ENCODE peak calls at places on chromosomes 16 and 17, in five cellular contexts. V is anterior cingulate cortex; J is activated effector memory CD4-positive, alpha-beta T cell treated with anti-CD3 and anti-CD28 coated beads, Interleukin-2, amount 50 U/mL, for 16 hours; E is HT-29; L is colonic mucosa. I is an unnamed sample.

GRCh38 chr17:4483012-4483840 is 15.5 kb upstream of the SPNS2 start:
- DNase-seq in V (no peak), J (no peak), E (peak; percentile 75), L (peak; percentile 82), I (no peak)

GRCh38 chr17:65888649-65889048 is 303.3 kb downstream of the CEP112 start:
- DNase-seq in V (no peak), J (no peak), E (no peak), L (no peak), I (no peak)

GRCh38 chr16:84298376-84298899 is 3.8 kb downstream of the WFDC1 start:
- DNase-seq in V (no peak), J (no peak), E (no peak), L (no peak), I (no peak)

GRCh38 chr16:25260416-25260815 is 2.8 kb upstream of the ZKSCAN2 start:
- DNase-seq in V (no peak), J (no peak), E (no peak), L (no peak), I (no peak)

GRCh38 chr17:34269969-34270368 is at the start of gene CCL7:
- DNase-seq in V (no peak), J (no peak), E (no peak), L (no peak), I (no peak)

GRCh38 chr17:35795871-35796265 is 427 bp upstream of the MMP28 start:
- DNase-seq in V (no peak), J (no peak), E (no peak), L (no peak), I (no peak)

GRCh38 chr16:19907161-19907992 is 22.7 kb upstream of the GPRC5B start:
- DNase-seq in V (peak; percentile 26), J (peak; percentile 88), E (peak; percentile 75), L (peak; percentile 57), I (peak; percentile 72)

GRCh38 chr16:9258423-9259051 is 167.1 kb downstream of the HAPSTR1 start:
- DNase-seq in V (peak; percentile 40), J (no peak), E (peak; percentile 61), L (peak; percentile 46), I (peak; percentile 21)

GRCh38 chr17:35432176-35433074 is at the start of gene SLFN12:
- DNase-seq in V (no peak), J (peak; percentile 78), E (no peak), L (peak; percentile 68), I (peak; percentile 49)

GRCh38 chr17:81279278-81280073 is 15.6 kb downstream of the SLC38A10 start:
- DNase-seq in V (no peak), J (no peak), E (no peak), L (no peak), I (no peak)

GRCh38 chr17:65039349-65039988 is 17.1 kb downstream of the GNA13 start:
- DNase-seq in V (no peak), J (peak; percentile 81), E (peak; percentile 48), L (no peak), I (no peak)

GRCh38 chr17:47802341-47803022 is 19.1 kb downstream of the OSBPL7 start:
- DNase-seq in V (peak; percentile 3), J (peak; percentile 82), E (peak; percentile 82), L (peak; percentile 55), I (peak; percentile 67)

GRCh38 chr16:30844671-30845449 is 49.0 kb downstream of the BCL7C start:
- DNase-seq in V (no peak), J (peak; percentile 83), E (peak; percentile 80), L (peak; percentile 91), I (peak; percentile 87)

GRCh38 chr16:11296706-11297491 is 15.8 kb upstream of the PRM1 start:
- DNase-seq in V (no peak), J (no peak), E (no peak), L (no peak), I (no peak)

GRCh38 chr17:50850640-50851039 is 15.3 kb downstream of the WFIKKN2 start:
- DNase-seq in V (no peak), J (no peak), E (no peak), L (no peak), I (no peak)

GRCh38 chr17:41642252-41643156 is 18.1 kb upstream of the KRT17 start:
- DNase-seq in V (no peak), J (no peak), E (no peak), L (no peak), I (no peak)

GRCh38 chr17:76641501-76641900 is 2.1 kb downstream of the ST6GALNAC1 start:
- DNase-seq in V (no peak), J (no peak), E (peak; percentile 80), L (peak; percentile 63), I (no peak)

GRCh38 chr17:77748436-77748835 is 210.1 kb upstream of the TNRC6C start:
- DNase-seq in V (no peak), J (peak; percentile 12), E (no peak), L (no peak), I (no peak)

GRCh38 chr16:75035410-75035968 is 36.7 kb downstream of the ZNRF1 start:
- DNase-seq in V (no peak), J (no peak), E (no peak), L (no peak), I (no peak)

GRCh38 chr16:85413713-85414663 is 199.1 kb upstream of the GSE1 start:
- DNase-seq in V (no peak), J (peak; percentile 21), E (no peak), L (no peak), I (no peak)

GRCh38 chr17:82583720-82584234 is 64.2 kb downstream of the FOXK2 start:
- DNase-seq in V (no peak), J (peak; percentile 69), E (no peak), L (no peak), I (no peak)

GRCh38 chr17:74212913-74213791 is at the start of gene TTYH2:
- DNase-seq in V (peak; percentile 82), J (peak; percentile 90), E (peak; percentile 80), L (peak; percentile 90), I (peak; percentile 83)

GRCh38 chr16:17273142-17273561 is 197.6 kb downstream of the XYLT1 start:
- DNase-seq in V (no peak), J (peak; percentile 68), E (peak; percentile 48), L (no peak), I (peak; percentile 33)

GRCh38 chr17:80986816-80987480 is 4.7 kb upstream of the CHMP6 start:
- DNase-seq in V (no peak), J (no peak), E (no peak), L (no peak), I (no peak)

GRCh38 chr17:34300652-34301390 is 15.3 kb downstream of the CCL11 start:
- DNase-seq in V (no peak), J (no peak), E (no peak), L (no peak), I (no peak)

GRCh38 chr16:77581706-77582105 is 140.6 kb upstream of the NUDT7 start:
- DNase-seq in V (no peak), J (no peak), E (no peak), L (no peak), I (no peak)

GRCh38 chr16:69393898-69394849 is 8.4 kb upstream of the TERF2 start:
- DNase-seq in V (no peak), J (no peak), E (no peak), L (no peak), I (no peak)

GRCh38 chr17:42685831-42686230 is 3.5 kb downstream of the CNTNAP1 start:
- DNase-seq in V (no peak), J (no peak), E (no peak), L (no peak), I (no peak)

GRCh38 chr16:10744370-10745030 is 858 bp downstream of the NUBP1 start:
- DNase-seq in V (no peak), J (no peak), E (no peak), L (no peak), I (no peak)